ENCODE peak calls at places on chromosome 2, in four cellular contexts. C, V, F and I are unnamed samples.

GRCh38 chr2:159456500-159457426 is 159.6 kb downstream of the BAZ2B start:
- DNase-seq in F (no peak), C (no peak), V (no peak), I (no peak)

GRCh38 chr2:60553496-60553991 is at the start of gene BCL11A:
- DNase-seq in V (no peak), C (no peak), F (peak; percentile 84), I (no peak)

GRCh38 chr2:127024769-127025356 is 82.1 kb downstream of the BIN1 start:
- DNase-seq in V (no peak), C (no peak), F (no peak), I (no peak)

GRCh38 chr2:10289891-10290290 is 12.8 kb upstream of the HPCAL1 start:
- DNase-seq in V (no peak), F (no peak), C (no peak), I (no peak)

GRCh38 chr2:75657794-75658193 is 11.2 kb downstream of the MRPL19 start:
- DNase-seq in C (no peak), F (no peak), V (no peak), I (no peak)

GRCh38 chr2:9153589-9153988 is 53.0 kb upstream of the ASAP2 start:
- DNase-seq in V (no peak), F (no peak), C (no peak), I (no peak)

GRCh38 chr2:208139447-208139846 is 6.5 kb downstream of the CRYGB start:
- DNase-seq in V (no peak), F (no peak), C (no peak), I (no peak)

GRCh38 chr2:108320326-108320932 is 31.7 kb downstream of the SULT1C2 start:
- DNase-seq in V (no peak), F (no peak), C (no peak), I (no peak)

GRCh38 chr2:233386382-233387041 is 32.2 kb downstream of the DGKD start:
- DNase-seq in V (no peak), F (peak; percentile 56), C (no peak), I (no peak)

GRCh38 chr2:47266939-47267338 is 111.8 kb upstream of the STPG4 start:
- DNase-seq in F (no peak), V (no peak), C (no peak), I (no peak)

GRCh38 chr2:129673881-129674513 is 305.5 kb upstream of the RAB6C start:
- DNase-seq in C (no peak), F (no peak), V (no peak), I (no peak)

GRCh38 chr2:75596784-75597183 is 36.0 kb upstream of the EVA1A start:
- DNase-seq in V (no peak), C (no peak), F (no peak), I (no peak)

GRCh38 chr2:199443589-199444130 is 14.1 kb downstream of the SATB2 start:
- DNase-seq in F (no peak), C (no peak), V (no peak), I (no peak)

GRCh38 chr2:149334156-149334555 is 3.8 kb downstream of the LYPD6 start:
- DNase-seq in F (no peak), C (no peak), V (no peak), I (no peak)

GRCh38 chr2:206083602-206084467 is 2.1 kb downstream of the INO80D start:
- DNase-seq in V (no peak), C (no peak), F (no peak), I (peak; percentile 19)

GRCh38 chr2:129732630-129733026 is 246.8 kb upstream of the RAB6C start:
- DNase-seq in V (no peak), C (no peak), F (no peak), I (no peak)

GRCh38 chr2:199692489-199692888 is 158.5 kb downstream of the FTCDNL1 start:
- DNase-seq in V (no peak), F (no peak), C (no peak), I (no peak)

GRCh38 chr2:53751728-53752127 is 15.9 kb upstream of the CHAC2 start:
- DNase-seq in F (no peak), C (no peak), V (no peak), I (no peak)

GRCh38 chr2:138716183-138716582 is 64.0 kb downstream of the NXPH2 start:
- DNase-seq in F (no peak), V (no peak), C (no peak), I (no peak)

GRCh38 chr2:120148229-120148628 is 75.0 kb downstream of the TMEM185B start:
- DNase-seq in V (no peak), F (no peak), C (no peak), I (no peak)
- H3K4me1 ChIP-seq in V (no peaks in the 10 kb centered on the region), F (no peaks in the 10 kb centered on the region), C (no peaks in the 10 kb centered on the region), I (no peaks in the 10 kb centered on the region)

GRCh38 chr2:64630752-64631151 is 23.0 kb downstream of the SERTAD2 start:
- DNase-seq in V (no peak), C (no peak), F (no peak), I (no peak)

GRCh38 chr2:64629875-64630274 is 23.8 kb downstream of the SERTAD2 start:
- DNase-seq in V (no peak), C (no peak), F (no peak), I (no peak)

GRCh38 chr2:64636105-64636873 is 17.4 kb downstream of the SERTAD2 start:
- DNase-seq in V (no peak), C (no peak), F (no peak), I (no peak)

GRCh38 chr2:64634338-64635267 is 19.1 kb downstream of the SERTAD2 start:
- DNase-seq in C (peak; percentile 41), F (no peak), V (no peak), I (no peak)

GRCh38 chr2:64632855-64633819 is 20.6 kb downstream of the SERTAD2 start:
- DNase-seq in F (no peak), C (no peak), V (no peak), I (no peak)
- H3K27ac ChIP-seq in F (no peak overlapping the region), C (no peak overlapping the region), V (no peak overlapping the region), I (no peak overlapping the region)

DNA sequence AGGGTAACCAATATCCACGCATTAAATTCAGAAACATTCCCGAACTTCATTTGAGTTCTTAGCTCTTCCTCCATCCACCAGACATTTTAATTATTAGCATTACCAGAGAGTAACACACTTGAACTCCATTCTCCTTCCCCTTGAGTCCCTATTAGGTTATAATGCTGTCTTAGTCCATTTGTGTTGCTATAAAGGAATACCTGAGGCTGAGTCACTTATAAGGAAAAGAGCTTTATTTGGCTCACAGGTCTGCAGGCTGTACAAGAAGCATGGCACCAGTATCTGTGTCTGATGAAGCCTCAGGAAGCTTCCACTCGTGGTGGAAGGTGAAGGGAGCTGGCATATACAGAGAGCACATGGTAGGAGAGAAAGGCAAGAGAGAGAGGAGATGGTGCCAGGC is 25.4 kb downstream of the TBC1D8 start:
- DNase-seq in F (no peak), V (no peak), C (no peak), I (no peak)
- H3K4me1 ChIP-seq in F (peaks cover 19% of the 10 kb centered on the region), V (no peaks in the 10 kb centered on the region), C (peaks cover 33% of the 10 kb centered on the region), I (peaks cover 9% of the 10 kb centered on the region)

DNA sequence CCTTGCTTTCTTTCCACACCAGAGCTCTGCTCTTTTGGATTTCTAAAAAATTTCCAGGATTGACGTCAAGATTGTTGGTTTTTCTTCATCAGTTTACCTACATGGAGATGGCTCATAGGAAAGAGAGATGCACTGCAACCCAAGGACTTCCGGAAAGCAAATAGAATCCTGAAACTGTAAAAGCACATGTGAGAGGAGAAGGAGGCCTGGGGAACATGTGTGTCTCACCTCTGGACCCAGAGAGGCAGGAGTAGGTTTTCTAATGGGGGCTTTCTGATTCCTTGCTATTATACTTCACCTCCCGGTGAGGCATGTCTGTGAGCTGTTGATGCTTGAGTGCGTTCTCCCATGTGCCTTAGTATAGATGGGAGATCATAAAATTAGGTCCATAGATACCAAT is 362.8 kb downstream of the DCDC2C start:
- DNase-seq in C (no peak), V (no peak), F (no peak), I (no peak)
- H3K27ac ChIP-seq in C (no peak overlapping the region), V (no peak overlapping the region), F (no peak overlapping the region), I (no peak overlapping the region)

DNA sequence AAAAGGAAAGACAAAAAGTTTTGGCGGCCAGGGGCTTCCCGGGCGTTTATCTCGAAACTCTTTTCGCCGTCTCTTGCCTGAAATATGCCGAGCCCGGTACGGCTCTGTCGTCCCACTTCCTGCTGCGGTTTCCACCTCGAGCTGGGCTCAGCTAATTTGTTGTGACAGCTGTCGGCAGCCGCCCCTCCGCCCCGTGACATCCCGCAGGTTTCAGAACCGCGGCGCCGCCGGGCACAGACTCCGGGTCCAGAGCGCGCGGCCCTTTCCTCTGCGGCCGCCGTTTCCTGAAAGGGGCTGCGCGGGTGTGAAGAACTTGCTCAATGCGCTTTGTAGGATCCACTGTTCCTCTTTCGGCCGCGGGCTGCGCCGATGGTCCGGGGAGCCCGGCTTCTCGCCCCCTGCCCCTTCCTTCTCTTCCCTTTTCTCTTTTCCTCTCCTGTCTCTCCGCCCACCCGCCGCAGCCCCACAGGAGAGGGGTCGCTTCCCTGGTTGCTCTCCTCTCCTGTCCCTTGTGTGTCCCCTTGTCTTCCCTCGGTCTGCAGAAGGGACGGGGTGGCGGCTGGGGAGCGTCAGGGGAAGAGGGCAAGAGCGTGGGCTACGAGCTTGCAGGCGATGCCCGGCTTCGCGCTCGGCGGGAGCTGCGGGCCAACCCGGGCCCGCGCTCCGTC is 648 bp downstream of the ARID5A start:
- DNase-seq in F (peak; percentile 78), V (peak; percentile 46), C (peak; percentile 69), I (peak; percentile 89)
- H3K4me1 ChIP-seq in F (peaks cover 19% of the 10 kb centered on the region), V (peaks cover 5% of the 10 kb centered on the region), C (peaks cover 47% of the 10 kb centered on the region), I (peaks cover 40% of the 10 kb centered on the region)

GRCh38 chr2:43039376-43040080 is 186.9 kb downstream of the ZFP36L2 start:
- DNase-seq in C (no peak), F (no peak), V (no peak), I (no peak)
- H3K27ac ChIP-seq in C (no peak overlapping the region), F (no peak overlapping the region), V (no peak overlapping the region), I (no peak overlapping the region)

DNA sequence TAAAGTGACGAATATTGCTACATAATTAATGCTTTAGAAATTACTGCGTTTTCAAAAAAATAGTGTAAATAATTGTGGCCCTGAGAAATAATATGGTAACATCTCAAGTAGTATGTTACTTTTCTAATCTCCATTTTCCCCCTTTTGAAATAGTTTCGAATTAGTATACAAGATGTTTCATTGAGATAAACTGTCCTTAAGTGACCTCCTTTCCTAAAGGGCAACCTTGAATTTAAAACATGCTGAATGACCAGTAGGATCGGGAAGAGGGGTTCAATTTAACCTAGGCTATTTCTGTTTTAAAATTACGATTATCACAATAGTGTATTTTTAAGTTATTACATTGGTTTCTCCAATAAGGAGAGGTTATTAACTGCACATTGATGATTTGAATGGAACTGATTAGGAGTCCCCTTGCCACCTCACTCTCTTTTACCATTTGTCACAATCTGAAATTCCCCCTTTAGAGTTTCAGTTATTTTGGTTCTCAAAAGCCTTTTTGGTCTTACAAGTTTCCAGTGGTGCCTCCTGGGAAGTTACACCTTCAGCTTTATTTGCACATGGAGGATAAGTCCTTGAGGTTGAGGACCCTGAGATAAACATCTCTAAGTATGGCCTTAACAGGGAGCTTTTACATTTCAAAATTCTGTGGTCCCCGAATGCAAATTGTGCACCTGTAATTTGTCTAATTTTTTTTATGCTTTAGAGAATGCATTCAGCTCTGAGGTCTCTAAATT is 2.3 kb downstream of the ACTR3 start:
- DNase-seq in V (no peak), F (no peak), C (no peak), I (no peak)
- H3K4me1 ChIP-seq in V (peaks cover 36% of the 10 kb centered on the region), F (no peaks in the 10 kb centered on the region), C (peaks cover 45% of the 10 kb centered on the region), I (peaks cover 67% of the 10 kb centered on the region)